ENCODE peak calls at places on chromosomes 2 and 18, in six cellular contexts. One of them, this sample, is unnamed.

GRCh38 chr2:132937629-132938028 is 267.6 kb upstream of the LYPD1 start:
- DNase-seq in type B pancreatic cell: no peak
- DNase-seq in pancreas: no peak
- DNase-seq in iris pigment epithelial cell: peak
- DNase-seq in H54: no peak
- DNase-seq in astrocyte of the spinal cord: peak
- DNase-seq in this sample: no peak

GRCh38 chr2:12556762-12557161 is 160.0 kb upstream of the TRIB2 start:
- DNase-seq in astrocyte of the spinal cord: peak
- DNase-seq in H54: no peak
- DNase-seq in type B pancreatic cell: no peak
- DNase-seq in pancreas: no peak
- DNase-seq in iris pigment epithelial cell: peak
- DNase-seq in this sample: no peak

GRCh38 chr2:178479275-178479616 is 846 bp upstream of the FKBP7 start:
- DNase-seq in H54: no peak
- DNase-seq in pancreas: no peak
- DNase-seq in iris pigment epithelial cell: no peak
- DNase-seq in type B pancreatic cell: no peak
- DNase-seq in astrocyte of the spinal cord: no peak
- DNase-seq in this sample: no peak

GRCh38 chr18:59742325-59743111 is 45.3 kb upstream of the CCBE1 start:
- DNase-seq in H54: no peak
- DNase-seq in pancreas: no peak
- DNase-seq in type B pancreatic cell: no peak
- DNase-seq in iris pigment epithelial cell: peak
- DNase-seq in astrocyte of the spinal cord: peak
- DNase-seq in this sample: no peak

GRCh38 chr2:98357856-98358255 is 11.6 kb downstream of the CNGA3 start:
- DNase-seq in H54: no peak
- DNase-seq in astrocyte of the spinal cord: no peak
- DNase-seq in pancreas: no peak
- DNase-seq in type B pancreatic cell: no peak
- DNase-seq in iris pigment epithelial cell: no peak
- DNase-seq in this sample: no peak

GRCh38 chr18:56984731-56985130 is 162.2 kb upstream of the BOD1L2 start:
- DNase-seq in pancreas: no peak
- DNase-seq in type B pancreatic cell: no peak
- DNase-seq in H54: no peak
- DNase-seq in astrocyte of the spinal cord: no peak
- DNase-seq in iris pigment epithelial cell: no peak
- DNase-seq in this sample: no peak

GRCh38 chr18:76610933-76611749 is 116.1 kb upstream of the ZNF516 start:
- DNase-seq in H54: no peak
- DNase-seq in iris pigment epithelial cell: peak
- DNase-seq in astrocyte of the spinal cord: peak
- DNase-seq in pancreas: no peak
- DNase-seq in type B pancreatic cell: no peak
- DNase-seq in this sample: no peak

GRCh38 chr2:170271340-170271739 is 93.4 kb downstream of the MYO3B start:
- DNase-seq in H54: no peak
- DNase-seq in pancreas: no peak
- DNase-seq in iris pigment epithelial cell: no peak
- DNase-seq in type B pancreatic cell: no peak
- DNase-seq in astrocyte of the spinal cord: no peak
- DNase-seq in this sample: no peak

GRCh38 chr2:8652774-8653426 is 29.0 kb upstream of the ID2 start:
- DNase-seq in H54: no peak
- DNase-seq in pancreas: no peak
- DNase-seq in astrocyte of the spinal cord: no peak
- DNase-seq in type B pancreatic cell: no peak
- DNase-seq in iris pigment epithelial cell: no peak
- DNase-seq in this sample: no peak